ENCODE peak calls at places on chromosome 16, in seven cellular contexts. One of them, this sample, is unnamed.
A peak's percentile ranks its signal among the peaks of the same experiment; 100 is the strongest.

GRCh38 chr16:68539704-68540370 is 746 bp downstream of the ZFP90 start:
- DNase-seq in GM13976: peak; percentile 41
- DNase-seq in astrocyte of the hippocampus: peak; percentile 52
- DNase-seq in GM23248: peak; percentile 49
- DNase-seq in WTC11: peak; percentile 28
- DNase-seq in neuronal stem cell: no peak
- DNase-seq in activated CD4-positive, alpha-beta T cell treated with anti-CD3 and anti-CD28 coated beads, Interleukin-2, amount 50 U/mL, for 1 hour: peak; percentile 6
- DNase-seq in this sample: peak; percentile 39

GRCh38 chr16:69600202-69600601 is 34.4 kb downstream of the NFAT5 start:
- DNase-seq in GM23248: no peak
- DNase-seq in neuronal stem cell: no peak
- DNase-seq in activated CD4-positive, alpha-beta T cell treated with anti-CD3 and anti-CD28 coated beads, Interleukin-2, amount 50 U/mL, for 1 hour: no peak
- DNase-seq in WTC11: no peak
- DNase-seq in GM13976: no peak
- DNase-seq in astrocyte of the hippocampus: no peak
- DNase-seq in this sample: no peak

GRCh38 chr16:67445913-67446907 is 15.3 kb downstream of the HSD11B2 start:
- DNase-seq in WTC11: no peak
- DNase-seq in activated CD4-positive, alpha-beta T cell treated with anti-CD3 and anti-CD28 coated beads, Interleukin-2, amount 50 U/mL, for 1 hour: no peak
- DNase-seq in astrocyte of the hippocampus: no peak
- DNase-seq in GM13976: no peak
- DNase-seq in neuronal stem cell: no peak
- DNase-seq in GM23248: no peak
- DNase-seq in this sample: no peak

GRCh38 chr16:87419971-87420370 is 27.8 kb downstream of the MAP1LC3B start:
- DNase-seq in neuronal stem cell: no peak
- DNase-seq in astrocyte of the hippocampus: no peak
- DNase-seq in activated CD4-positive, alpha-beta T cell treated with anti-CD3 and anti-CD28 coated beads, Interleukin-2, amount 50 U/mL, for 1 hour: no peak
- DNase-seq in GM23248: no peak
- DNase-seq in GM13976: no peak
- DNase-seq in WTC11: no peak
- DNase-seq in this sample: no peak

GRCh38 chr16:81319221-81319912 is 4.6 kb downstream of the GAN start:
- DNase-seq in GM13976: no peak
- DNase-seq in WTC11: no peak
- DNase-seq in activated CD4-positive, alpha-beta T cell treated with anti-CD3 and anti-CD28 coated beads, Interleukin-2, amount 50 U/mL, for 1 hour: no peak
- DNase-seq in astrocyte of the hippocampus: peak; percentile 72
- DNase-seq in GM23248: peak; percentile 79
- DNase-seq in neuronal stem cell: no peak
- DNase-seq in this sample: no peak

GRCh38 chr16:19879241-19879792 is 5.3 kb downstream of the GPRC5B start:
- DNase-seq in WTC11: peak; percentile 64
- DNase-seq in GM13976: no peak
- DNase-seq in activated CD4-positive, alpha-beta T cell treated with anti-CD3 and anti-CD28 coated beads, Interleukin-2, amount 50 U/mL, for 1 hour: no peak
- DNase-seq in neuronal stem cell: no peak
- DNase-seq in GM23248: peak; percentile 21
- DNase-seq in astrocyte of the hippocampus: peak; percentile 85
- DNase-seq in this sample: no peak

GRCh38 chr16:828891-829290 is 28.4 kb upstream of the GNG13 start:
- DNase-seq in GM13976: no peak
- DNase-seq in WTC11: no peak
- DNase-seq in neuronal stem cell: no peak
- DNase-seq in GM23248: no peak
- DNase-seq in activated CD4-positive, alpha-beta T cell treated with anti-CD3 and anti-CD28 coated beads, Interleukin-2, amount 50 U/mL, for 1 hour: no peak
- DNase-seq in astrocyte of the hippocampus: no peak
- DNase-seq in this sample: no peak

GRCh38 chr16:85375282-85375681 is 237.8 kb upstream of the GSE1 start:
- DNase-seq in neuronal stem cell: no peak
- DNase-seq in WTC11: no peak
- DNase-seq in astrocyte of the hippocampus: no peak
- DNase-seq in activated CD4-positive, alpha-beta T cell treated with anti-CD3 and anti-CD28 coated beads, Interleukin-2, amount 50 U/mL, for 1 hour: no peak
- DNase-seq in GM13976: no peak
- DNase-seq in GM23248: no peak
- DNase-seq in this sample: no peak

GRCh38 chr16:51666821-51667220 is 515.8 kb upstream of the SALL1 start:
- DNase-seq in GM13976: no peak
- DNase-seq in WTC11: no peak
- DNase-seq in neuronal stem cell: no peak
- DNase-seq in activated CD4-positive, alpha-beta T cell treated with anti-CD3 and anti-CD28 coated beads, Interleukin-2, amount 50 U/mL, for 1 hour: no peak
- DNase-seq in astrocyte of the hippocampus: peak; percentile 86
- DNase-seq in GM23248: peak; percentile 23
- DNase-seq in this sample: no peak

GRCh38 chr16:77211880-77212735 is 12.9 kb downstream of the SYCE1L start:
- DNase-seq in neuronal stem cell: peak; percentile 59
- DNase-seq in WTC11: peak; percentile 85
- DNase-seq in GM13976: peak; percentile 86
- DNase-seq in activated CD4-positive, alpha-beta T cell treated with anti-CD3 and anti-CD28 coated beads, Interleukin-2, amount 50 U/mL, for 1 hour: peak; percentile 66
- DNase-seq in astrocyte of the hippocampus: peak; percentile 80
- DNase-seq in GM23248: peak; percentile 26
- DNase-seq in this sample: peak; percentile 77

GRCh38 chr16:16020291-16020690 is 70.9 kb downstream of the ABCC1 start:
- DNase-seq in WTC11: no peak
- DNase-seq in GM13976: no peak
- DNase-seq in astrocyte of the hippocampus: no peak
- DNase-seq in activated CD4-positive, alpha-beta T cell treated with anti-CD3 and anti-CD28 coated beads, Interleukin-2, amount 50 U/mL, for 1 hour: no peak
- DNase-seq in neuronal stem cell: no peak
- DNase-seq in GM23248: no peak
- DNase-seq in this sample: no peak

GRCh38 chr16:48014349-48015135 is 141.3 kb downstream of the ABCC12 start:
- DNase-seq in neuronal stem cell: peak; percentile 21
- DNase-seq in GM23248: peak; percentile 5
- DNase-seq in WTC11: no peak
- DNase-seq in GM13976: no peak
- DNase-seq in activated CD4-positive, alpha-beta T cell treated with anti-CD3 and anti-CD28 coated beads, Interleukin-2, amount 50 U/mL, for 1 hour: no peak
- DNase-seq in astrocyte of the hippocampus: peak; percentile 76
- DNase-seq in this sample: no peak

GRCh38 chr16:88454315-88455057 is 1.4 kb downstream of the ZFPM1 start:
- DNase-seq in activated CD4-positive, alpha-beta T cell treated with anti-CD3 and anti-CD28 coated beads, Interleukin-2, amount 50 U/mL, for 1 hour: peak; percentile 47
- DNase-seq in neuronal stem cell: no peak
- DNase-seq in astrocyte of the hippocampus: peak; percentile 49
- DNase-seq in WTC11: no peak
- DNase-seq in GM23248: peak; percentile 30
- DNase-seq in GM13976: no peak
- DNase-seq in this sample: peak; percentile 69

GRCh38 chr16:77409311-77409710 is 25.5 kb downstream of the ADAMTS18 start:
- DNase-seq in GM13976: no peak
- DNase-seq in neuronal stem cell: no peak
- DNase-seq in astrocyte of the hippocampus: no peak
- DNase-seq in GM23248: no peak
- DNase-seq in activated CD4-positive, alpha-beta T cell treated with anti-CD3 and anti-CD28 coated beads, Interleukin-2, amount 50 U/mL, for 1 hour: no peak
- DNase-seq in WTC11: no peak
- DNase-seq in this sample: no peak

GRCh38 chr16:6957676-6958075 is 375.0 kb upstream of the RBFOX1 start:
- DNase-seq in WTC11: no peak
- DNase-seq in astrocyte of the hippocampus: no peak
- DNase-seq in GM13976: no peak
- DNase-seq in activated CD4-positive, alpha-beta T cell treated with anti-CD3 and anti-CD28 coated beads, Interleukin-2, amount 50 U/mL, for 1 hour: no peak
- DNase-seq in GM23248: no peak
- DNase-seq in neuronal stem cell: no peak
- DNase-seq in this sample: no peak

GRCh38 chr16:11098601-11099377 is 154.4 kb downstream of the CLEC16A start:
- DNase-seq in WTC11: no peak
- DNase-seq in activated CD4-positive, alpha-beta T cell treated with anti-CD3 and anti-CD28 coated beads, Interleukin-2, amount 50 U/mL, for 1 hour: no peak
- DNase-seq in GM13976: no peak
- DNase-seq in GM23248: no peak
- DNase-seq in neuronal stem cell: no peak
- DNase-seq in astrocyte of the hippocampus: no peak
- DNase-seq in this sample: no peak

GRCh38 chr16:71448274-71448866 is 6.5 kb upstream of the TLE7 start:
- DNase-seq in GM23248: no peak
- DNase-seq in activated CD4-positive, alpha-beta T cell treated with anti-CD3 and anti-CD28 coated beads, Interleukin-2, amount 50 U/mL, for 1 hour: no peak
- DNase-seq in GM13976: no peak
- DNase-seq in neuronal stem cell: no peak
- DNase-seq in WTC11: no peak
- DNase-seq in astrocyte of the hippocampus: no peak
- DNase-seq in this sample: no peak

GRCh38 chr16:15055141-15056053 is 477 bp downstream of the NTAN1 start:
- DNase-seq in WTC11: peak; percentile 69
- DNase-seq in activated CD4-positive, alpha-beta T cell treated with anti-CD3 and anti-CD28 coated beads, Interleukin-2, amount 50 U/mL, for 1 hour: peak; percentile 66
- DNase-seq in GM23248: peak; percentile 63
- DNase-seq in neuronal stem cell: no peak
- DNase-seq in GM13976: no peak
- DNase-seq in astrocyte of the hippocampus: peak; percentile 28
- DNase-seq in this sample: peak; percentile 84

GRCh38 chr16:75066861-75067447 is 49.6 kb downstream of the LDHD start:
- DNase-seq in astrocyte of the hippocampus: no peak
- DNase-seq in GM13976: no peak
- DNase-seq in GM23248: no peak
- DNase-seq in activated CD4-positive, alpha-beta T cell treated with anti-CD3 and anti-CD28 coated beads, Interleukin-2, amount 50 U/mL, for 1 hour: no peak
- DNase-seq in neuronal stem cell: no peak
- DNase-seq in WTC11: no peak
- DNase-seq in this sample: no peak

GRCh38 chr16:1309888-1310831 is 724 bp downstream of the UBE2I start:
- DNase-seq in GM13976: no peak
- DNase-seq in GM23248: peak; percentile 79
- DNase-seq in neuronal stem cell: no peak
- DNase-seq in WTC11: no peak
- DNase-seq in astrocyte of the hippocampus: peak; percentile 49
- DNase-seq in activated CD4-positive, alpha-beta T cell treated with anti-CD3 and anti-CD28 coated beads, Interleukin-2, amount 50 U/mL, for 1 hour: peak; percentile 41
- DNase-seq in this sample: peak; percentile 64

GRCh38 chr16:86120982-86121242 is 221.9 kb downstream of the IRF8 start:
- DNase-seq in neuronal stem cell: no peak
- DNase-seq in activated CD4-positive, alpha-beta T cell treated with anti-CD3 and anti-CD28 coated beads, Interleukin-2, amount 50 U/mL, for 1 hour: no peak
- DNase-seq in WTC11: no peak
- DNase-seq in GM13976: no peak
- DNase-seq in GM23248: no peak
- DNase-seq in astrocyte of the hippocampus: no peak
- DNase-seq in this sample: no peak

GRCh38 chr16:9412362-9413311 is 321.2 kb downstream of the HAPSTR1 start:
- DNase-seq in WTC11: no peak
- DNase-seq in activated CD4-positive, alpha-beta T cell treated with anti-CD3 and anti-CD28 coated beads, Interleukin-2, amount 50 U/mL, for 1 hour: no peak
- DNase-seq in GM23248: no peak
- DNase-seq in GM13976: no peak
- DNase-seq in neuronal stem cell: no peak
- DNase-seq in astrocyte of the hippocampus: no peak
- DNase-seq in this sample: no peak

GRCh38 chr16:89378947-89379771 is 111.2 kb downstream of the ANKRD11 start:
- DNase-seq in GM13976: no peak
- DNase-seq in WTC11: no peak
- DNase-seq in astrocyte of the hippocampus: no peak
- DNase-seq in activated CD4-positive, alpha-beta T cell treated with anti-CD3 and anti-CD28 coated beads, Interleukin-2, amount 50 U/mL, for 1 hour: no peak
- DNase-seq in neuronal stem cell: no peak
- DNase-seq in GM23248: peak; percentile 73
- DNase-seq in this sample: no peak

GRCh38 chr16:53952215-53953208 is 248.6 kb downstream of the FTO start:
- DNase-seq in neuronal stem cell: no peak
- DNase-seq in GM13976: no peak
- DNase-seq in GM23248: peak; percentile 9
- DNase-seq in astrocyte of the hippocampus: peak; percentile 37
- DNase-seq in WTC11: no peak
- DNase-seq in activated CD4-positive, alpha-beta T cell treated with anti-CD3 and anti-CD28 coated beads, Interleukin-2, amount 50 U/mL, for 1 hour: no peak
- DNase-seq in this sample: peak; percentile 14

GRCh38 chr16:83305092-83305491 is 502.7 kb upstream of the HSBP1 start:
- DNase-seq in neuronal stem cell: no peak
- DNase-seq in astrocyte of the hippocampus: peak; percentile 21
- DNase-seq in GM23248: peak; percentile 93
- DNase-seq in WTC11: no peak
- DNase-seq in activated CD4-positive, alpha-beta T cell treated with anti-CD3 and anti-CD28 coated beads, Interleukin-2, amount 50 U/mL, for 1 hour: no peak
- DNase-seq in GM13976: no peak
- DNase-seq in this sample: no peak

GRCh38 chr16:71923941-71924690 is 28.8 kb downstream of the IST1 start:
- DNase-seq in WTC11: no peak
- DNase-seq in GM23248: peak; percentile 29
- DNase-seq in activated CD4-positive, alpha-beta T cell treated with anti-CD3 and anti-CD28 coated beads, Interleukin-2, amount 50 U/mL, for 1 hour: no peak
- DNase-seq in astrocyte of the hippocampus: peak; percentile 89
- DNase-seq in neuronal stem cell: no peak
- DNase-seq in GM13976: no peak
- DNase-seq in this sample: no peak

This sample was measured in GM12865.